ENCODE peak calls at places on chromosomes 3 and 15, in seven cellular contexts. Q, C, E, P, F, I and Y are unnamed samples.
A peak's percentile ranks its signal among the peaks of the same experiment; 100 is the strongest.

GRCh38 chr3:48503406-48504050 is 446 bp downstream of the SHISA5 start:
- DNase-seq in E (no peak), Q (no peak), I (no peak), F (peak; percentile 59), C (no peak), P (peak; percentile 44), Y (no peak)

GRCh38 chr3:16468114-16469098 is 45.1 kb downstream of the RFTN1 start:
- DNase-seq in P (no peak), I (no peak), Q (no peak), E (no peak), C (no peak), F (no peak), Y (no peak)

GRCh38 chr3:25429960-25430941 is 2.2 kb downstream of the RARB start:
- DNase-seq in I (no peak), C (peak; percentile 71), F (peak; percentile 25), P (no peak), Q (no peak), E (no peak), Y (no peak)

GRCh38 chr3:195249858-195250464 is 21.0 kb downstream of the XXYLT1 start:
- DNase-seq in F (no peak), P (no peak), Q (no peak), I (no peak), C (no peak), E (no peak), Y (no peak)

GRCh38 chr3:23648326-23648964 is 157.3 kb upstream of the UBE2E1 start:
- DNase-seq in F (peak; percentile 49), C (no peak), E (no peak), I (no peak), P (no peak), Q (no peak), Y (no peak)

GRCh38 chr15:98896802-98897732 is 110.5 kb downstream of the PGPEP1L start:
- DNase-seq in Q (no peak), F (peak; percentile 98), P (no peak), I (no peak), C (peak; percentile 99), E (no peak), Y (no peak)

GRCh38 chr3:196486263-196486662 is 17.3 kb downstream of the RNF168 start:
- DNase-seq in E (no peak), P (no peak), C (no peak), I (no peak), Q (peak; percentile 30), F (peak; percentile 11), Y (peak; percentile 37)

GRCh38 chr3:60841355-60841754 is 409.9 kb downstream of the FHIT start:
- DNase-seq in Q (no peak), E (no peak), F (peak; percentile 29), P (no peak), C (no peak), I (no peak), Y (no peak)

GRCh38 chr3:171965088-171965712 is 74.2 kb upstream of the FNDC3B start:
- DNase-seq in E (no peak), I (no peak), F (no peak), C (no peak), Q (no peak), P (no peak), Y (no peak)

GRCh38 chr3:141020139-141020940 is 30.8 kb upstream of the SPSB4 start:
- DNase-seq in E (no peak), I (no peak), F (no peak), P (no peak), Q (no peak), C (no peak), Y (no peak)

GRCh38 chr15:42640103-42640502 is 64.7 kb downstream of the STARD9 start:
- DNase-seq in P (no peak), I (no peak), E (no peak), F (no peak), Q (no peak), C (no peak), Y (no peak)

GRCh38 chr3:10833855-10834414 is 17.9 kb downstream of the SLC6A11 start:
- DNase-seq in I (no peak), Q (no peak), F (no peak), P (no peak), E (no peak), C (no peak), Y (no peak)

GRCh38 chr3:124401841-124402240 is 328.4 kb upstream of the UMPS start:
- DNase-seq in C (peak; percentile 67), P (no peak), E (no peak), Q (no peak), I (no peak), F (peak; percentile 11), Y (no peak)

GRCh38 chr3:26106119-26106690 is 316.3 kb downstream of the OXSM start:
- DNase-seq in C (no peak), E (no peak), F (no peak), P (no peak), Q (no peak), I (no peak), Y (no peak)

GRCh38 chr3:138348107-138348949 is at the start of gene MRAS:
- DNase-seq in F (peak; percentile 86), C (peak; percentile 87), I (peak; percentile 34), P (peak; percentile 75), Q (no peak), E (no peak), Y (peak; percentile 23)

GRCh38 chr3:29335438-29335837 is 54.6 kb downstream of the RBMS3 start:
- DNase-seq in P (peak; percentile 76), F (peak; percentile 99), Q (no peak), E (no peak), C (peak; percentile 82), I (no peak), Y (no peak)

GRCh38 chr15:76161153-76162049 is 101.6 kb downstream of the TMEM266 start:
- DNase-seq in P (no peak), Q (no peak), E (no peak), C (no peak), I (no peak), F (no peak), Y (no peak)

GRCh38 chr15:51144021-51144532 is 49.4 kb upstream of the TNFAIP8L3 start:
- DNase-seq in I (no peak), C (no peak), F (peak; percentile 87), E (no peak), P (no peak), Q (no peak), Y (no peak)

GRCh38 chr15:29074045-29074444 is 188.3 kb downstream of the APBA2 start:
- DNase-seq in E (no peak), I (no peak), C (no peak), Q (no peak), P (no peak), F (no peak), Y (no peak)

GRCh38 chr3:170848294-170848917 is 21.6 kb downstream of the RPL22L1 start:
- DNase-seq in E (no peak), F (peak; percentile 54), I (no peak), C (no peak), Q (no peak), P (no peak), Y (no peak)

GRCh38 chr3:181721369-181721768 is 9.6 kb downstream of the SOX2 start:
- DNase-seq in I (no peak), E (no peak), C (no peak), P (no peak), F (no peak), Q (no peak), Y (no peak)

GRCh38 chr3:45170071-45170470 is 23.9 kb upstream of the CDCP1 start:
- DNase-seq in C (no peak), E (no peak), P (no peak), Q (no peak), F (peak; percentile 24), I (no peak), Y (no peak)

GRCh38 chr15:80615783-80616391 is 79.2 kb upstream of the ABHD17C start:
- DNase-seq in E (no peak), I (no peak), P (peak; percentile 56), C (peak; percentile 65), Q (no peak), F (peak; percentile 96), Y (no peak)

GRCh38 chr15:73715417-73715816 is 31.2 kb downstream of the CD276 start:
- DNase-seq in Q (no peak), E (no peak), C (no peak), I (no peak), P (no peak), F (no peak), Y (no peak)

GRCh38 chr3:130539005-130539404 is 22.0 kb downstream of the COL6A6 start:
- DNase-seq in C (peak; percentile 12), E (no peak), F (peak; percentile 64), P (peak; percentile 37), Q (no peak), I (no peak), Y (peak; percentile 25)

GRCh38 chr3:24591661-24592555 is 97.3 kb upstream of the THRB start:
- DNase-seq in C (no peak), P (no peak), I (no peak), Q (no peak), F (peak; percentile 15), E (no peak), Y (no peak)

GRCh38 chr15:42037650-42038049 is 16.8 kb upstream of the PLA2G4E start:
- DNase-seq in E (no peak), C (no peak), I (no peak), Q (no peak), P (peak; percentile 72), F (no peak), Y (no peak)

GRCh38 chr3:175818811-175819464 is 959.8 kb downstream of the NAALADL2 start:
- DNase-seq in F (no peak), I (no peak), C (no peak), Q (no peak), E (no peak), P (no peak), Y (no peak)

GRCh38 chr3:160653514-160653913 is 23.4 kb upstream of the ARL14 start:
- DNase-seq in P (no peak), I (no peak), C (no peak), E (no peak), Q (no peak), F (no peak), Y (no peak)

GRCh38 chr15:25787855-25788521 is 75.1 kb downstream of the ATP10A start:
- DNase-seq in I (no peak), Q (no peak), P (no peak), E (no peak), F (peak; percentile 20), C (peak; percentile 64), Y (no peak)

GRCh38 chr3:139937674-139938279 is 2.8 kb downstream of the CLSTN2 start:
- DNase-seq in C (peak; percentile 33), Q (no peak), E (no peak), P (peak; percentile 56), F (peak; percentile 62), I (no peak), Y (no peak)

GRCh38 chr3:11185564-11186317 is 31.4 kb downstream of the HRH1 start:
- DNase-seq in E (no peak), I (no peak), C (peak; percentile 85), F (peak; percentile 98), P (peak; percentile 77), Q (no peak), Y (no peak)

GRCh38 chr3:166453472-166453871 is 616.2 kb upstream of the BCHE start:
- DNase-seq in F (no peak), P (no peak), E (no peak), Q (no peak), C (no peak), I (no peak), Y (no peak)

GRCh38 chr3:172918165-172918564 is 167.6 kb downstream of the ECT2 start:
- DNase-seq in C (peak; percentile 85), F (peak; percentile 82), I (no peak), E (no peak), P (no peak), Q (no peak), Y (no peak)

GRCh38 chr15:33160054-33160453 is 34.5 kb downstream of the FMN1 start:
- DNase-seq in Q (no peak), C (no peak), E (no peak), P (no peak), F (no peak), I (no peak), Y (no peak)